ENCODE peak calls at places on chromosomes 12 and 14, in eight cellular contexts. One of them, this sample, is unnamed. For H3K4me1, the result is how much of the 10 kb centered on the place peaks cover.

GRCh38 chr14:92527724-92528123 is 14.1 kb downstream of the RIN3 start:
- DNase-seq in stomach: no peak
- DNase-seq in GM12878: no peak
- DNase-seq in H1: no peak
- DNase-seq in esophagus muscularis mucosa: no peak
- DNase-seq in upper lobe of left lung: no peak
- DNase-seq in HepG2: no peak
- DNase-seq in sigmoid colon: no peak
- DNase-seq in this sample: no peak

GRCh38 chr12:73330584-73331351 is 1058.6 kb downstream of the TRHDE start:
- DNase-seq in stomach: no peak
- DNase-seq in GM12878: no peak
- DNase-seq in H1: no peak
- DNase-seq in esophagus muscularis mucosa: no peak
- DNase-seq in upper lobe of left lung: no peak
- DNase-seq in HepG2: no peak
- DNase-seq in sigmoid colon: no peak
- DNase-seq in this sample: no peak

GRCh38 chr12:66627270-66627987 is 51.4 kb downstream of the GRIP1 start:
- DNase-seq in stomach: no peak
- DNase-seq in GM12878: no peak
- DNase-seq in H1: no peak
- DNase-seq in esophagus muscularis mucosa: no peak
- DNase-seq in upper lobe of left lung: no peak
- DNase-seq in HepG2: no peak
- DNase-seq in sigmoid colon: no peak
- DNase-seq in this sample: no peak

GRCh38 chr14:50624447-50624846 is 43.7 kb downstream of the SAV1 start:
- DNase-seq in stomach: no peak
- DNase-seq in GM12878: no peak
- DNase-seq in H1: no peak
- DNase-seq in esophagus muscularis mucosa: no peak
- DNase-seq in upper lobe of left lung: no peak
- DNase-seq in HepG2: no peak
- DNase-seq in sigmoid colon: no peak
- DNase-seq in this sample: no peak

GRCh38 chr14:101814869-101815268 is 53.4 kb downstream of the PPP2R5C start:
- DNase-seq in stomach: no peak
- DNase-seq in GM12878: no peak
- DNase-seq in H1: no peak
- DNase-seq in esophagus muscularis mucosa: no peak
- DNase-seq in upper lobe of left lung: no peak
- DNase-seq in HepG2: no peak
- DNase-seq in sigmoid colon: no peak
- DNase-seq in this sample: no peak

GRCh38 chr12:65263777-65264176 is 14.7 kb upstream of the MSRB3 start:
- DNase-seq in stomach: no peak
- DNase-seq in GM12878: no peak
- DNase-seq in H1: no peak
- DNase-seq in esophagus muscularis mucosa: no peak
- DNase-seq in upper lobe of left lung: no peak
- DNase-seq in HepG2: no peak
- DNase-seq in sigmoid colon: no peak
- DNase-seq in this sample: no peak

GRCh38 chr14:50943943-50944646 is at the start of gene PYGL:
- DNase-seq in stomach: peak
- DNase-seq in GM12878: no peak
- DNase-seq in H1: no peak
- DNase-seq in esophagus muscularis mucosa: peak
- DNase-seq in upper lobe of left lung: peak
- DNase-seq in HepG2: peak
- DNase-seq in sigmoid colon: peak
- DNase-seq in this sample: peak

GRCh38 chr14:20836668-20837338 is 34.2 kb upstream of the RNASE1 start:
- DNase-seq in stomach: peak
- DNase-seq in GM12878: no peak
- DNase-seq in H1: no peak
- DNase-seq in esophagus muscularis mucosa: no peak
- DNase-seq in upper lobe of left lung: no peak
- DNase-seq in HepG2: peak
- DNase-seq in sigmoid colon: no peak
- DNase-seq in this sample: no peak

GRCh38 chr12:115035536-115036107 is 351.6 kb upstream of the TBX3 start:
- DNase-seq in stomach: no peak
- DNase-seq in GM12878: no peak
- DNase-seq in H1: no peak
- DNase-seq in esophagus muscularis mucosa: no peak
- DNase-seq in upper lobe of left lung: no peak
- DNase-seq in HepG2: no peak
- DNase-seq in sigmoid colon: no peak
- DNase-seq in this sample: no peak

GRCh38 chr12:51926718-51927117 is 19.4 kb downstream of the ACVRL1 start:
- DNase-seq in stomach: peak
- DNase-seq in GM12878: no peak
- DNase-seq in H1: no peak
- DNase-seq in esophagus muscularis mucosa: no peak
- DNase-seq in upper lobe of left lung: no peak
- DNase-seq in HepG2: peak
- DNase-seq in sigmoid colon: no peak
- DNase-seq in this sample: peak

GRCh38 chr12:68331500-68331868 is 678 bp downstream of the MDM1 start:
- DNase-seq in stomach: no peak
- DNase-seq in GM12878: no peak
- DNase-seq in H1: no peak
- DNase-seq in esophagus muscularis mucosa: peak
- DNase-seq in upper lobe of left lung: no peak
- DNase-seq in HepG2: no peak
- DNase-seq in sigmoid colon: no peak
- DNase-seq in this sample: no peak

GRCh38 chr12:68334136-68334535 is 2.0 kb upstream of the MDM1 start:
- DNase-seq in stomach: no peak
- DNase-seq in GM12878: peak
- DNase-seq in H1: no peak
- DNase-seq in esophagus muscularis mucosa: peak
- DNase-seq in upper lobe of left lung: no peak
- DNase-seq in HepG2: no peak
- DNase-seq in sigmoid colon: no peak
- DNase-seq in this sample: peak

GRCh38 chr12:68332726-68333630 is 816 bp upstream of the MDM1 start:
- DNase-seq in stomach: no peak
- DNase-seq in GM12878: no peak
- DNase-seq in H1: no peak
- DNase-seq in esophagus muscularis mucosa: peak
- DNase-seq in upper lobe of left lung: no peak
- DNase-seq in HepG2: no peak
- DNase-seq in sigmoid colon: no peak
- DNase-seq in this sample: no peak

GRCh38 chr12:68335462-68335861 is 3.3 kb upstream of the MDM1 start:
- DNase-seq in stomach: no peak
- DNase-seq in GM12878: no peak
- DNase-seq in H1: no peak
- DNase-seq in esophagus muscularis mucosa: no peak
- DNase-seq in upper lobe of left lung: no peak
- DNase-seq in HepG2: no peak
- DNase-seq in sigmoid colon: no peak
- DNase-seq in this sample: no peak

GRCh38 chr12:68331869-68332725 is at the start of gene MDM1:
- DNase-seq in stomach: peak
- DNase-seq in GM12878: peak
- DNase-seq in H1: peak
- DNase-seq in esophagus muscularis mucosa: peak
- DNase-seq in upper lobe of left lung: peak
- DNase-seq in HepG2: peak
- DNase-seq in sigmoid colon: peak
- DNase-seq in this sample: peak
- TF ChIP-seq POLR2AphosphoS5 in stomach: peak
- TF ChIP-seq POLR2AphosphoS5 in GM12878: peak
- TF ChIP-seq POLR2AphosphoS5 in H1: no peak
- TF ChIP-seq POLR2AphosphoS5 in esophagus muscularis mucosa: peak
- TF ChIP-seq POLR2AphosphoS5 in upper lobe of left lung: peak
- TF ChIP-seq POLR2AphosphoS5 in HepG2: peak
- TF ChIP-seq POLR2AphosphoS5 in sigmoid colon: peak
- TF ChIP-seq POLR2AphosphoS5 in this sample: peak

GRCh38 chr12:12819752-12820311 is 6.7 kb downstream of the DDX47 start:
- DNase-seq in stomach: no peak
- DNase-seq in GM12878: no peak
- DNase-seq in H1: no peak
- DNase-seq in esophagus muscularis mucosa: no peak
- DNase-seq in upper lobe of left lung: no peak
- DNase-seq in HepG2: no peak
- DNase-seq in sigmoid colon: no peak
- DNase-seq in this sample: no peak

GRCh38 chr12:12823811-12824210 is 10.7 kb downstream of the DDX47 start:
- DNase-seq in stomach: no peak
- DNase-seq in GM12878: no peak
- DNase-seq in H1: no peak
- DNase-seq in esophagus muscularis mucosa: no peak
- DNase-seq in upper lobe of left lung: no peak
- DNase-seq in HepG2: no peak
- DNase-seq in sigmoid colon: no peak
- DNase-seq in this sample: no peak

GRCh38 chr12:12821975-12822374 is 8.8 kb downstream of the DDX47 start:
- DNase-seq in stomach: no peak
- DNase-seq in GM12878: no peak
- DNase-seq in H1: no peak
- DNase-seq in esophagus muscularis mucosa: no peak
- DNase-seq in upper lobe of left lung: no peak
- DNase-seq in HepG2: no peak
- DNase-seq in sigmoid colon: no peak
- DNase-seq in this sample: no peak

GRCh38 chr12:12823308-12823707 is 10.2 kb downstream of the DDX47 start:
- DNase-seq in stomach: no peak
- DNase-seq in GM12878: no peak
- DNase-seq in H1: no peak
- DNase-seq in esophagus muscularis mucosa: no peak
- DNase-seq in upper lobe of left lung: no peak
- DNase-seq in HepG2: no peak
- DNase-seq in sigmoid colon: no peak
- DNase-seq in this sample: no peak

DNA sequence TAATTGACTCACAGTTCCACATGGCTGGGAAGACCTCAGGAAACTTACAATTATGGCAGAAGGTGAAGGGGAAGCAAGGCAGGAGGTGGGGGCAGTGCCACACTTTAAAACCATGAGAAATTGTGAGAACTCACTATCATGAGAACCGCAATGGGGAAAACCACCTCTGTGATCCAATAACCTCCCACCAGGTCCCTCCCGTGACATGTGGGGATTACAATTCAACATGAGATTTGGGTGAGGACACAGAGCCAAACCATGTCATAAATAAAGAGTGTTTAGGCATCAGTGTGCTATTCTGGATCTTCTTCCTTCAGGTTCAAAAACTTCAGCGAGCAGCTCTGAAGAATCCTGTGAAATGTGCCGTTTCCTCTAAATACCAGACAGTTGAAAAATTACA is 9.7 kb downstream of the DDX47 start:
- DNase-seq in stomach: no peak
- DNase-seq in GM12878: no peak
- DNase-seq in H1: no peak
- DNase-seq in esophagus muscularis mucosa: no peak
- DNase-seq in upper lobe of left lung: no peak
- DNase-seq in HepG2: no peak
- DNase-seq in sigmoid colon: no peak
- DNase-seq in this sample: no peak
- H3K4me1 ChIP-seq in stomach: under half
- H3K4me1 ChIP-seq in GM12878: under half
- H3K4me1 ChIP-seq in H1: under half
- H3K4me1 ChIP-seq in esophagus muscularis mucosa: under half
- H3K4me1 ChIP-seq in upper lobe of left lung: under half
- H3K4me1 ChIP-seq in HepG2: under half
- H3K4me1 ChIP-seq in sigmoid colon: under half
- H3K4me1 ChIP-seq in this sample: under half

GRCh38 chr14:75379930-75380270 is 47.9 kb upstream of the JDP2 start:
- DNase-seq in stomach: no peak
- DNase-seq in GM12878: no peak
- DNase-seq in H1: no peak
- DNase-seq in esophagus muscularis mucosa: no peak
- DNase-seq in upper lobe of left lung: no peak
- DNase-seq in HepG2: no peak
- DNase-seq in sigmoid colon: no peak
- DNase-seq in this sample: no peak
- TF ChIP-seq EP300 in stomach: no peak
- TF ChIP-seq EP300 in GM12878: no peak
- TF ChIP-seq EP300 in H1: no peak
- TF ChIP-seq EP300 in esophagus muscularis mucosa: no peak
- TF ChIP-seq EP300 in upper lobe of left lung: no peak
- TF ChIP-seq EP300 in HepG2: no peak
- TF ChIP-seq EP300 in sigmoid colon: no peak
- TF ChIP-seq EP300 in this sample: no peak

DNA sequence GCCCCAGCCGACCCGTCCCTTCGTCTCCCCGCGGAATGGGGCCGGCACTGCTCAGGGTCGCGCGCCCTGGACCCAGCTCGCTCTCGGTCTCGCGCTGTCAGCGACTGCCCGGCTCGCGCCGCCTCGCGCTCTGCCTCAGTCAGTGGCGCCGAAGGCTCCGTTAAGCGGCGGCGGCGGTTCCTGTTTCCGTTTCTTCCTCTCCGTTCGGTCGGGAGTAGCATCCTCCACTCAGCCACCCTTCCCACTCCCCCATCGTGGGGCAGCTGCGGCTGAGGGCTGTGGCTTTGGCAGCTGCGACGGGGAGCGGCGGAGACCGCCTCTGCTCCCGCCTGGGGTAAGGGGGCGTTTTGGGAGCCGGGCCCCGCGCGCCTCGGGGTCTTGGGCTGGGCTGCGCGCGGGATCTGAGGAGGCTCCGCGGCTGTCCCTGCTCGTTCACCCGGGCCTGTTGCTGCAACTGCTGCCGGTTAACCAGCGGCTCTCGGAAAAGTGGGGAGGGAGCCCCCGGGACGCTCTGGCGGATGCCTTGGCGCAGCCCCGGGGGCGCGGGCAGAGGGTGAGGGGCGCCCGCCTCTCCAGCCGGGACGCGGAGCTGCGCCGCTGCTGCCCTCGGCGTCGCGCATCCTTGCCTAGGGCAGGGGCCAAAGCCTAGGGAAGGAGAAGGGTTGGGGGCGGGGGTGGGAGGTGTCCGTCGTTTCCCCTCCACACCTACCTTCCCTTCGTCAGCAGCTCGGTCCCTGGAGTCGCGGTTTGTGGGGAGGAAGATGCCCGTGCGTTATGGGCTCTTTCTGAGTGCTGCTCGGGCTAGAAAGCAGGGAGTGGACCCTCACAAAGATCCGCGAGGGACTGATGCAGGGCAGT is 580 bp downstream of the FUT8 start:
- DNase-seq in stomach: peak
- DNase-seq in GM12878: no peak
- DNase-seq in H1: no peak
- DNase-seq in esophagus muscularis mucosa: peak
- DNase-seq in upper lobe of left lung: no peak
- DNase-seq in HepG2: peak
- DNase-seq in sigmoid colon: peak
- DNase-seq in this sample: peak
- TF ChIP-seq POLR2AphosphoS5 in stomach: no peak
- TF ChIP-seq POLR2AphosphoS5 in GM12878: no peak
- TF ChIP-seq POLR2AphosphoS5 in H1: no peak
- TF ChIP-seq POLR2AphosphoS5 in esophagus muscularis mucosa: no peak
- TF ChIP-seq POLR2AphosphoS5 in upper lobe of left lung: no peak
- TF ChIP-seq POLR2AphosphoS5 in HepG2: no peak
- TF ChIP-seq POLR2AphosphoS5 in sigmoid colon: no peak
- TF ChIP-seq POLR2AphosphoS5 in this sample: peak

This sample was measured in transverse colon.